ENCODE peak calls at places on chromosome 21, in ten cellular contexts. E is HCT116; Q is CD8-positive, alpha-beta T cell; Z is esophagus muscularis mucosa; A is SJSA1; T is heart left ventricle; K is uterus; V is A549; O is ovary; R is breast epithelium. X is an unnamed sample.

GRCh38 chr21:21682172-21682571 is 684.0 kb downstream of the NCAM2 start:
- DNase-seq in R (no peak), K (no peak), Z (no peak), Q (no peak), V (no peak), E (no peak), O (no peak), T (no peak), A (no peak), X (no peak)

GRCh38 chr21:31781737-31782136 is 49.8 kb upstream of the SCAF4 start:
- DNase-seq in E (no peak), Q (no peak), Z (no peak), T (no peak), O (no peak), K (no peak), A (no peak), R (no peak), V (peak; percentile 4), X (no peak)

GRCh38 chr21:16304189-16304588 is 574.4 kb downstream of the USP25 start:
- DNase-seq in A (no peak), T (no peak), O (no peak), V (no peak), Z (no peak), Q (no peak), K (no peak), R (no peak), E (no peak), X (no peak)

GRCh38 chr21:46294647-46295176 is 8.6 kb downstream of the YBEY start:
- DNase-seq in K (no peak), R (no peak), T (no peak), O (no peak), E (no peak), A (peak; percentile 65), Q (no peak), Z (no peak), V (no peak), X (no peak)

GRCh38 chr21:33377221-33377620 is 26.0 kb upstream of the IFNGR2 start:
- DNase-seq in Q (no peak), T (no peak), E (no peak), A (no peak), K (no peak), O (no peak), V (no peak), Z (no peak), R (no peak), X (no peak)

GRCh38 chr21:33985117-33986050 is 69.8 kb upstream of the ATP5PO start:
- DNase-seq in Z (no peak), O (no peak), V (no peak), R (no peak), E (no peak), Q (no peak), A (no peak), K (no peak), T (no peak), X (no peak)

GRCh38 chr21:32403201-32403701 is 9.3 kb upstream of the EVA1C start:
- DNase-seq in A (peak; percentile 71), T (no peak), Z (no peak), R (no peak), K (peak; percentile 70), Q (peak; percentile 50), O (peak; percentile 70), V (peak; percentile 62), E (no peak), X (no peak)

GRCh38 chr21:39006653-39007417 is 176.4 kb downstream of the PSMG1 start:
- DNase-seq in Z (no peak), A (no peak), T (peak; percentile 84), R (peak; percentile 32), K (peak; percentile 46), Q (no peak), V (no peak), E (no peak), O (peak; percentile 76), X (no peak)

DNA sequence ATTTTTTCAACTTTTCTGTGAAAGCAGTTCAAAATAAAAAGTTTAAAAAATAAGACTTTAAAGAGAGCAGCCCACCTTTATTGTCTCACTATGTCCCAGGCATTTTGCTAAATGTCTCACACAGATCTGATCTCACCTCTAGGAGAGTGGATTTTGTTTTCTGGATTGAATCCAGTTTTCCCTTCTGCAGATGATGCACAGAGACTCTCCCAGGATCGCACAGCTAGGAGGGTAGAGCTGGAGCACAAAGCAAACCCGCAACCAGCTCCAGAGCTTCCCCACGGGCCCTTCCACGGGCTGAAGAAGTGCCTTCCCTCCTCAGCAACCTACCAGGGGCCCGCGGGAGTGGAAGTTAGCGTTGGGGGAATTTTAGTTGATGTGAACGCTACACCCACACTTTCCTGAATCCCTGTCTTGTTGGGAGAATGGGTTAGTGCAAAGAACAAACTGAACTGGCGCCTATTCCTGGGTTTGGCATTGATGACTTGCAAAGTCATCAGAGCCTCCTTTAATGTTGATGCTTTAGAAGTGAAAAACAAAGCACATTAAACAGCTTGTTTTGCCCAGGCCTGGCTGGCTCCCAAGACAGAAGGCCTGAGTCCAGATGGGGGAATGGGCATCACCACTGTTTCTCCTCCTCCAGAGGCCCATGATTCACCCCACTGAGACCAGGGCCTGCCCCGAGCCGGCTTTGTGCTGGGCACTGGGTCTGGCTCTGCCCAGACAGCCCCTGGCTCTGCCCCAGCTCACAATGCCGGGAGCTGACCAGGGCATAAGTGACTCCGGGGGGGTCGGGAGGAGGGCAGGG is 6.0 kb downstream of the C2CD2 start:
- DNase-seq in K (no peak), T (no peak), A (peak; percentile 42), Q (no peak), E (no peak), O (peak; percentile 75), Z (no peak), V (no peak), R (no peak), X (no peak)
- H3K9me3 ChIP-seq in K (no peaks in the 10 kb centered on the region), T (no peaks in the 10 kb centered on the region), A (no peaks in the 10 kb centered on the region), Q (no peaks in the 10 kb centered on the region), E (no peaks in the 10 kb centered on the region), O (no peaks in the 10 kb centered on the region), Z (no peaks in the 10 kb centered on the region), V (no peaks in the 10 kb centered on the region), R (no peaks in the 10 kb centered on the region), X (no peaks in the 10 kb centered on the region)

GRCh38 chr21:44815225-44815624 is 2.6 kb downstream of the SUMO3 start:
- DNase-seq in Q (no peak), V (no peak), K (no peak), E (no peak), Z (no peak), R (no peak), A (no peak), T (no peak), O (no peak), X (no peak)

GRCh38 chr21:44814498-44815023 is 3.3 kb downstream of the SUMO3 start:
- DNase-seq in R (no peak), T (no peak), A (no peak), V (no peak), E (no peak), Z (no peak), K (no peak), O (no peak), Q (no peak), X (no peak)

GRCh38 chr21:44813727-44814126 is 4.1 kb downstream of the SUMO3 start:
- DNase-seq in O (no peak), A (no peak), Q (no peak), E (no peak), V (no peak), Z (no peak), R (no peak), T (no peak), K (no peak), X (no peak)

GRCh38 chr21:44812640-44813039 is 5.2 kb downstream of the SUMO3 start:
- DNase-seq in Q (no peak), K (no peak), Z (no peak), O (no peak), E (no peak), V (no peak), A (no peak), T (no peak), R (no peak), X (no peak)

DNA sequence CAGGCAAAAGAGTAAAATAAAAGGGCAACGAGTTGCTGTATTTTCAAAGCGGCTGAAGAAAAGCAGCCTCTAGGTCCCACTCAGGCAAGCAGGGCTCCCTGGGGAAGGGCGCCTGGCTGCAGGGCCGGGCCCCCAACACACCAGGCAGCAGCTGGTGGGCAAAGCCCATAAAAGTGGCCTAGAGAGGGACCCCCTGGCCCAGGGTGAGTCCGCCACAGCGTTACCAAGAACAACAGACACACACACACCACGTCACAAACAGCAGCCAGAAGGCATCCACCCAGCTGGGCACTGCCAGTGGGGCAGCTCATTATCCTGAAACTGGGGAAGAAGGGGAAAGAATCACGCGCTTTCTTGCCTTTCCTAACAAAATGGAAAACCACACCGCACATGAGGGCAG is 4.7 kb downstream of the SUMO3 start:
- DNase-seq in O (no peak), T (no peak), K (no peak), V (no peak), A (no peak), Z (no peak), R (no peak), Q (no peak), E (no peak), X (no peak)
- H3K4me1 ChIP-seq in O (peaks cover 8% of the 10 kb centered on the region), T (peaks cover 18% of the 10 kb centered on the region), K (peaks cover 4% of the 10 kb centered on the region), V (peaks cover 9% of the 10 kb centered on the region), A (peaks cover 9% of the 10 kb centered on the region), Z (peaks cover 19% of the 10 kb centered on the region), R (peaks cover 10% of the 10 kb centered on the region), Q (peaks cover 15% of the 10 kb centered on the region), E (peaks cover 1% of the 10 kb centered on the region), X (peaks cover 22% of the 10 kb centered on the region)

GRCh38 chr21:36691539-36692124 is 7.3 kb upstream of the SIM2 start:
- DNase-seq in K (no peak), T (no peak), Q (no peak), V (no peak), O (no peak), E (no peak), R (no peak), A (no peak), Z (no peak), X (no peak)

GRCh38 chr21:36694041-36694515 is 4.8 kb upstream of the SIM2 start:
- DNase-seq in T (no peak), A (no peak), E (no peak), V (no peak), O (no peak), Q (no peak), K (no peak), Z (no peak), R (no peak), X (no peak)

GRCh38 chr21:36692125-36692843 is 6.6 kb upstream of the SIM2 start:
- DNase-seq in V (no peak), R (no peak), A (no peak), K (no peak), T (no peak), E (no peak), O (no peak), Q (no peak), Z (no peak), X (no peak)

GRCh38 chr21:36693144-36694040 is 5.5 kb upstream of the SIM2 start:
- DNase-seq in R (no peak), O (no peak), E (no peak), Q (no peak), A (no peak), Z (no peak), T (no peak), K (no peak), V (no peak), X (no peak)

GRCh38 chr21:36692844-36693143 is 6.1 kb upstream of the SIM2 start:
- DNase-seq in R (no peak), A (no peak), Q (no peak), E (no peak), K (no peak), O (no peak), T (no peak), V (no peak), Z (no peak), X (no peak)
- H3K9me3 ChIP-seq in R (no peaks in the 10 kb centered on the region), A (peaks cover 9% of the 10 kb centered on the region), Q (no peaks in the 10 kb centered on the region), E (no peaks in the 10 kb centered on the region), K (no peaks in the 10 kb centered on the region), O (peaks cover 6% of the 10 kb centered on the region), T (no peaks in the 10 kb centered on the region), V (no peaks in the 10 kb centered on the region), Z (no peaks in the 10 kb centered on the region), X (no peaks in the 10 kb centered on the region)

GRCh38 chr21:42248241-42248640 is 29.3 kb downstream of the ABCG1 start:
- DNase-seq in O (no peak), E (no peak), Q (no peak), A (no peak), V (no peak), R (no peak), K (no peak), Z (no peak), T (no peak), X (no peak)

GRCh38 chr21:42247716-42248115 is 28.8 kb downstream of the ABCG1 start:
- DNase-seq in A (no peak), Q (no peak), Z (no peak), O (no peak), R (no peak), V (no peak), K (no peak), E (no peak), T (no peak), X (no peak)

GRCh38 chr21:42250422-42251403 is 31.8 kb downstream of the ABCG1 start:
- DNase-seq in K (no peak), O (no peak), A (peak; percentile 90), E (no peak), R (no peak), T (no peak), Z (no peak), V (no peak), Q (no peak), X (no peak)

GRCh38 chr21:42251654-42252053 is 32.7 kb downstream of the ABCG1 start:
- DNase-seq in K (no peak), T (peak; percentile 35), E (no peak), Q (no peak), Z (no peak), A (no peak), O (no peak), V (no peak), R (no peak), X (no peak)

GRCh38 chr21:42248783-42249597 is 30.1 kb downstream of the ABCG1 start:
- DNase-seq in Z (no peak), K (no peak), T (no peak), V (no peak), R (no peak), Q (no peak), E (no peak), A (no peak), O (no peak), X (no peak)
- H3K4me1 ChIP-seq in Z (peaks cover 17% of the 10 kb centered on the region), K (no peaks in the 10 kb centered on the region), T (peaks cover 52% of the 10 kb centered on the region), V (no peaks in the 10 kb centered on the region), R (no peaks in the 10 kb centered on the region), Q (peaks cover 7% of the 10 kb centered on the region), E (no peaks in the 10 kb centered on the region), A (peaks cover 30% of the 10 kb centered on the region), O (peaks cover 4% of the 10 kb centered on the region), X (peaks cover 12% of the 10 kb centered on the region)